ENCODE peak calls at places on chromosome 1, in five cellular contexts. One of them, this sample, is unnamed.

GRCh38 chr1:36322085-36322785 is 1.2 kb downstream of the EVA1B start:
- DNase-seq in bronchial epithelial cell: no peak
- DNase-seq in fibroblast of villous mesenchyme: no peak
- DNase-seq in cardiac fibroblast: peak; percentile 24
- DNase-seq in dorsolateral prefrontal cortex: no peak
- DNase-seq in this sample: peak; percentile 40

GRCh38 chr1:200710166-200710565 is 28.5 kb upstream of the CAMSAP2 start:
- DNase-seq in bronchial epithelial cell: no peak
- DNase-seq in dorsolateral prefrontal cortex: no peak
- DNase-seq in cardiac fibroblast: no peak
- DNase-seq in fibroblast of villous mesenchyme: no peak
- DNase-seq in this sample: no peak

GRCh38 chr1:234579967-234580366 is 30.0 kb downstream of the IRF2BP2 start:
- DNase-seq in fibroblast of villous mesenchyme: no peak
- DNase-seq in bronchial epithelial cell: peak; percentile 55
- DNase-seq in dorsolateral prefrontal cortex: no peak
- DNase-seq in cardiac fibroblast: no peak
- DNase-seq in this sample: peak; percentile 54

GRCh38 chr1:63107066-63107465 is 215.3 kb upstream of the FOXD3 start:
- DNase-seq in fibroblast of villous mesenchyme: no peak
- DNase-seq in bronchial epithelial cell: no peak
- DNase-seq in cardiac fibroblast: no peak
- DNase-seq in dorsolateral prefrontal cortex: no peak
- DNase-seq in this sample: no peak

GRCh38 chr1:29506678-29507225 is 270.4 kb downstream of the PTPRU start:
- DNase-seq in cardiac fibroblast: no peak
- DNase-seq in dorsolateral prefrontal cortex: no peak
- DNase-seq in bronchial epithelial cell: no peak
- DNase-seq in fibroblast of villous mesenchyme: no peak
- DNase-seq in this sample: no peak

GRCh38 chr1:110636149-110636935 is 30.2 kb upstream of the KCNA2 start:
- DNase-seq in dorsolateral prefrontal cortex: no peak
- DNase-seq in fibroblast of villous mesenchyme: no peak
- DNase-seq in bronchial epithelial cell: no peak
- DNase-seq in cardiac fibroblast: no peak
- DNase-seq in this sample: no peak

GRCh38 chr1:158060001-158060400 is 66.6 kb downstream of the KIRREL1 start:
- DNase-seq in cardiac fibroblast: no peak
- DNase-seq in dorsolateral prefrontal cortex: no peak
- DNase-seq in bronchial epithelial cell: no peak
- DNase-seq in fibroblast of villous mesenchyme: no peak
- DNase-seq in this sample: no peak

GRCh38 chr1:27940297-27940696 is 5.5 kb downstream of the SMPDL3B start:
- DNase-seq in fibroblast of villous mesenchyme: peak; percentile 23
- DNase-seq in dorsolateral prefrontal cortex: peak; percentile 39
- DNase-seq in cardiac fibroblast: peak; percentile 14
- DNase-seq in bronchial epithelial cell: no peak
- DNase-seq in this sample: peak; percentile 54

GRCh38 chr1:20442920-20443625 is 42.9 kb downstream of the CAMK2N1 start:
- DNase-seq in bronchial epithelial cell: no peak
- DNase-seq in cardiac fibroblast: no peak
- DNase-seq in dorsolateral prefrontal cortex: no peak
- DNase-seq in fibroblast of villous mesenchyme: no peak
- DNase-seq in this sample: no peak

GRCh38 chr1:223834660-223835263 is 11.0 kb downstream of the TP53BP2 start:
- DNase-seq in cardiac fibroblast: peak; percentile 85
- DNase-seq in bronchial epithelial cell: peak; percentile 36
- DNase-seq in dorsolateral prefrontal cortex: no peak
- DNase-seq in fibroblast of villous mesenchyme: peak; percentile 89
- DNase-seq in this sample: peak; percentile 91

GRCh38 chr1:98048234-98048633 is 127.4 kb upstream of the DPYD start:
- DNase-seq in cardiac fibroblast: peak; percentile 92
- DNase-seq in bronchial epithelial cell: peak; percentile 67
- DNase-seq in dorsolateral prefrontal cortex: peak; percentile 76
- DNase-seq in fibroblast of villous mesenchyme: peak; percentile 82
- DNase-seq in this sample: peak; percentile 94

GRCh38 chr1:160338580-160338979 is 4.5 kb downstream of the COPA start:
- DNase-seq in cardiac fibroblast: no peak
- DNase-seq in dorsolateral prefrontal cortex: no peak
- DNase-seq in fibroblast of villous mesenchyme: no peak
- DNase-seq in bronchial epithelial cell: no peak
- DNase-seq in this sample: no peak

GRCh38 chr1:160340146-160340545 is 2.9 kb downstream of the COPA start:
- DNase-seq in cardiac fibroblast: no peak
- DNase-seq in bronchial epithelial cell: no peak
- DNase-seq in dorsolateral prefrontal cortex: no peak
- DNase-seq in fibroblast of villous mesenchyme: no peak
- DNase-seq in this sample: no peak

GRCh38 chr1:160342520-160342919 is 530 bp downstream of the COPA start:
- DNase-seq in fibroblast of villous mesenchyme: peak; percentile 27
- DNase-seq in bronchial epithelial cell: peak; percentile 14
- DNase-seq in cardiac fibroblast: peak; percentile 20
- DNase-seq in dorsolateral prefrontal cortex: no peak
- DNase-seq in this sample: peak; percentile 23

GRCh38 chr1:160342953-160343869 is at the start of the genes COPA and NCSTN:
- DNase-seq in fibroblast of villous mesenchyme: peak; percentile 98
- DNase-seq in dorsolateral prefrontal cortex: peak; percentile 86
- DNase-seq in cardiac fibroblast: peak; percentile 98
- DNase-seq in bronchial epithelial cell: peak; percentile 89
- DNase-seq in this sample: peak; percentile 98

GRCh38 chr1:160340866-160341265 is 2.2 kb downstream of the COPA start:
- DNase-seq in cardiac fibroblast: no peak
- DNase-seq in fibroblast of villous mesenchyme: no peak
- DNase-seq in bronchial epithelial cell: peak; percentile 18
- DNase-seq in dorsolateral prefrontal cortex: no peak
- DNase-seq in this sample: no peak
- H3K4me3 ChIP-seq in cardiac fibroblast: no peak overlapping the region
- H3K4me3 ChIP-seq in fibroblast of villous mesenchyme: peak overlapping the region; percentile 96
- H3K4me3 ChIP-seq in bronchial epithelial cell: no peak overlapping the region
- H3K4me3 ChIP-seq in dorsolateral prefrontal cortex: no peak overlapping the region
- H3K4me3 ChIP-seq in this sample: peak overlapping the region; percentile 97

DNA sequence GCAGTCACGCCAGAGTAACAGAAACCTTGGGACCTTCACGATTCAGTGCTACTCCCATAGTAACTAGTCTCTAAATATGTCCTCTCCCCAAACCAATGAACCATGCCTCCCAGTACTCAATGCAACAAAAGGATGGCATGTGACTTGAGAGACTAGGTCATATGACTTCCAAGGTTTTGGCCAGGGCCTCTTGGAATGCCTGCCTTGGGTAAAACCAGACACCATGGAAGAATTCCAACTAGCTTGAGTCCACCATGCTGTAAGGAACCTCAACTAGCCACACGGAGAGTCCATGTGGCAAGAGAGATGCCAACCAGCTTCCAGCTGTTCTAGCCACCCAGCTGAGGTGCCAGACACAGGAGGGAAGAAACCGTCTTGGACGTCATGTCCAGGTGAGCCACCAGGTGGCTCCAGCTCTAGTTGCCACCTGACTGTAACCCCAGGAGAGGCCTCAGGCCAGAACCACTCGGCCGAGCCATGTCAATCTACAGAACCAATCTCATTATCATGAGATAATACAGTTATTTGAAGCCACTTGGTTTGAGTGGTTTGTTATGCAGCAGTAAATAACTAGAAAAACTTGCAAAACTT is 115.0 kb downstream of the SYF2 start:
- DNase-seq in cardiac fibroblast: no peak
- DNase-seq in dorsolateral prefrontal cortex: no peak
- DNase-seq in fibroblast of villous mesenchyme: no peak
- DNase-seq in bronchial epithelial cell: peak; percentile 26
- DNase-seq in this sample: no peak
- TF ChIP-seq CTCF in cardiac fibroblast: peak; percentile 22
- TF ChIP-seq CTCF in dorsolateral prefrontal cortex: no peak
- TF ChIP-seq CTCF in fibroblast of villous mesenchyme: peak; percentile 26
- TF ChIP-seq CTCF in bronchial epithelial cell: peak; percentile 59
- TF ChIP-seq CTCF in this sample: peak; percentile 29

DNA sequence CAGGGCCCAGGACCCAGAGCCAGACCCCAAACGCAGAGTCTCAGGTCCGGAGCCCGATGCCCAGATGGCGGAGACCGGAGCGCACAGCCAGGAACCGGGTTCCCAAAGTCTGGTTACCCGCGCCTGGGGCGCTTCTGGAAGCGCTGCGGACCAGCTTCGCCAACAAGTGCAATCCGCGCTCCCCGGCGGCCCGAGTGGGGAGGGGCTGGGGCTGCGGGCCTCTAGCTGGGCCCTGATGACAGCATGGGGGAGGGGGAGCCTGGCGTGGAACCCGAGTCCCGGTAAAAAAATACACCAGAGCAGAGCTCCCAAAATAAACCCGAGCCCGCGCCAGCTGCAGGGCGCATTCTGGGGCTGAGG is 494 bp downstream of the NT5C1A start:
- DNase-seq in bronchial epithelial cell: no peak
- DNase-seq in fibroblast of villous mesenchyme: no peak
- DNase-seq in cardiac fibroblast: no peak
- DNase-seq in dorsolateral prefrontal cortex: peak; percentile 40
- DNase-seq in this sample: no peak
- H3K4me3 ChIP-seq in bronchial epithelial cell: peak overlapping the region; percentile 21
- H3K4me3 ChIP-seq in fibroblast of villous mesenchyme: peak overlapping the region; percentile 48
- H3K4me3 ChIP-seq in cardiac fibroblast: peak overlapping the region; percentile 40
- H3K4me3 ChIP-seq in dorsolateral prefrontal cortex: peak overlapping the region; percentile 74
- H3K4me3 ChIP-seq in this sample: peak overlapping the region; percentile 47

GRCh38 chr1:39469150-39469549 is 22.3 kb upstream of the BMP8A start:
- DNase-seq in fibroblast of villous mesenchyme: no peak
- DNase-seq in dorsolateral prefrontal cortex: no peak
- DNase-seq in cardiac fibroblast: no peak
- DNase-seq in bronchial epithelial cell: no peak
- DNase-seq in this sample: no peak
- TF ChIP-seq CTCF in fibroblast of villous mesenchyme: no peak
- TF ChIP-seq CTCF in dorsolateral prefrontal cortex: peak; percentile 27
- TF ChIP-seq CTCF in cardiac fibroblast: no peak
- TF ChIP-seq CTCF in bronchial epithelial cell: no peak
- TF ChIP-seq CTCF in this sample: peak; percentile 12

DNA sequence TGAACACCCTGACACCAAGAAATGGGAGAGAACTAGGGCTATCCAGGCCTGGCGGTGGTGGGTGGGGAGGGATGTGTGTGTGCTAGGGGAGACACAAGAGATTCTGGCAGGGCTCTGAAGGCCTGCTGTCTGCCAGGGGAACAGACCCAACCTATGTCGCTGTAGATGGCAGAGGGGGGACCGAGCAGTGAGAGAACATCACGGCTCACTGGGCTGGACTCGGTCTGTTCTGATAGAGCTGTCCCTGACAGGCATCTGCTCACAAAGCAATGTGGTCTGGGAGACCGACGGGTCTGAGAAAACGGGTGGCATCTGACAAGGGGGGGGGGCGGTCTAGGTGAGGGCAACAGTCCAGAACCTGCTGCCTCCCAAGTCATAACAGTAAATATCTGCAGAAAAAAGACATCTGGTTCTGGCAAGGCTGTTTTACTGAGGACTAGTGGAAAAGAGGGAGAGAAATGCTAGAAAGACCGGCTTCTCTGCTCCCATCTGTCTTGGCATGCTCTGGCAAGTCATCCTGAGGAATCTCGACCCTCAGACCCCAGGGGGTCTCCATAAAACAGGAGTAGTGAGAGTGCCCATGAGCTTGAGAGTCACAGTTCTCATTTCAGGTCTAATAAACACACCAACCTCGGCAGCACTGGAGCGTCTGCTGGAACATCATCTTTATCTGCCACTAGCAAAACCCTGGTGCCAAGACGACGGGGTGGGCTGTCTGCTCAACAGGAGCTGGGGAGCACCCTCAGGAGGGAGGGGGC is 36.5 kb downstream of the SLC66A1 start:
- DNase-seq in fibroblast of villous mesenchyme: no peak
- DNase-seq in dorsolateral prefrontal cortex: no peak
- DNase-seq in bronchial epithelial cell: no peak
- DNase-seq in cardiac fibroblast: no peak
- DNase-seq in this sample: no peak
- H3K4me3 ChIP-seq in fibroblast of villous mesenchyme: no peak overlapping the region
- H3K4me3 ChIP-seq in dorsolateral prefrontal cortex: no peak overlapping the region
- H3K4me3 ChIP-seq in bronchial epithelial cell: no peak overlapping the region
- H3K4me3 ChIP-seq in cardiac fibroblast: no peak overlapping the region
- H3K4me3 ChIP-seq in this sample: no peak overlapping the region

DNA sequence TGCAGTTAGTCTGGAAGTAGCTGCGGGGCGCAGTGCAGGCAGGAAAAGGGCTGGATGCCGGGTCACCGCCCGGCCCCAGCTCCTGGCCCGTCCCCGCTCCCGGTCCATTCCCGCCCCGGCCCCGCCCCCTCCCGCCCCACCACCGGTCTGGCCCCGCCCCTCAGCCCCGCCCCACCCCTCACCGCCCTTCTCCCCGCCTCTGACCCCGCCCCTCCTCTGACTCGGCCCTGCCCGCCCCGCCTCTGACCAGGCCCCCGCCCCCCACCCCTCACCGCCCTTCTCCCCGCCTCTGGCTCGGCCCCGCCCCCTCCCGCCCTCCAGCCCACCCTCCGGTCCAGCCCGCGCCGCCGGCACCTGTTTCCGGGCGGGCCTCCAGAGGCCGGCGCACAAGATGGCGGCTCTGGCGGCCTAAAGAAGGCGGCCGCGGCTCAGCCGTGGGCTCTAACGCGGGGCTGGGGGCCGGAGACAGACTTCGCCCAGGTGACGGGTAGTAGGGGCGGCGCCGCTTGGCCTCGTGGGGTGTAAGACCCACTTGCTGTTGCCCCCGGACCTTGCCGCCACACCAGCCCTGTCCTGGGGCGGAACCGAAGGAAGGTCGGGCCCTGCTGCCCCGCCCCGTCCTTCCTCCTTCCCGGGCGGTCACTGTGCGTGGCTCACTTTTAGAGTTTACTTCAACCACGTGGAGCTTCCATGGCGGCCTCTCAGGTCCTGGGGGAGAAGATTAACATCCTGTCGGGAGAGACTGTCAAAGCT is at the start of gene UBIAD1:
- DNase-seq in dorsolateral prefrontal cortex: peak; percentile 69
- DNase-seq in cardiac fibroblast: peak; percentile 93
- DNase-seq in fibroblast of villous mesenchyme: peak; percentile 89
- DNase-seq in bronchial epithelial cell: peak; percentile 59
- DNase-seq in this sample: peak; percentile 92
- TF ChIP-seq CTCF in dorsolateral prefrontal cortex: no peak
- TF ChIP-seq CTCF in cardiac fibroblast: peak; percentile 28
- TF ChIP-seq CTCF in fibroblast of villous mesenchyme: peak; percentile 18
- TF ChIP-seq CTCF in bronchial epithelial cell: peak; percentile 23
- TF ChIP-seq CTCF in this sample: peak; percentile 38

DNA sequence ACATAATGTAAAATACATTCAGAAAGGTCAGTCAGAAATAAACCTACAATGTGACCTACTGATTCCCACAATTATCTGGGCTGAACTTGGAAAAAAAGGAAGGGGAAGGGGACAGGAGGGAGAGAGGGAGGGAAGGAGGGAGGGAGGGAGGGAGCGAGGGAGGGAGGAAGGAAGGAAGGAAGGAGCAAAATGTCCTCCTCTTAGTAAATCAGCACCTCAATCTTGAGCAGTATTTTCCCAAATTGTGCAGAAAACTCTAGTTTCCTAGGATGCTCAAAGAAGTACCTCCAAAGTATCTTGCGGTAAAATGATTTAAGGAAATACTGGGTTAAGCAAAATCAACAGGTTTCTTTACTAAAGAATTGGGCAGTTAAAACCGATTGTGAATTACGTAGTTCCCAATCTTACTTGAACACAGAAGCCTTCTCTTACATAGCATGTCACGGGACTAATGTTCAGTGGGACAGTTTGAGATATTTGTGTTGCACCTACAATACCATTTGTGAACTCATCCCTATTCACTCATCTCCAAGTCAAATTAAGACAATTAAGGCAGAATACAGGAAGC is 51.0 kb upstream of the ASPM start:
- DNase-seq in cardiac fibroblast: no peak
- DNase-seq in bronchial epithelial cell: no peak
- DNase-seq in fibroblast of villous mesenchyme: no peak
- DNase-seq in dorsolateral prefrontal cortex: no peak
- DNase-seq in this sample: no peak
- H3K4me3 ChIP-seq in cardiac fibroblast: no peak overlapping the region
- H3K4me3 ChIP-seq in bronchial epithelial cell: no peak overlapping the region
- H3K4me3 ChIP-seq in fibroblast of villous mesenchyme: peak overlapping the region; percentile 91
- H3K4me3 ChIP-seq in dorsolateral prefrontal cortex: peak overlapping the region; percentile 94
- H3K4me3 ChIP-seq in this sample: no peak overlapping the region